ENCODE peak calls at places on chromosome 7, in eight cellular contexts. H, B, M, A, L, Y, S and F are unnamed samples.
A peak's percentile ranks its signal among the peaks of the same experiment; 100 is the strongest.

GRCh38 chr7:134827889-134828288 is 48.5 kb downstream of the CALD1 start:
- DNase-seq in H (peak; percentile 92), B (no peak), M (no peak), A (no peak), L (peak; percentile 72), Y (no peak), S (peak; percentile 81), F (peak; percentile 68)

GRCh38 chr7:17362439-17363095 is 64.1 kb downstream of the AHR start:
- DNase-seq in H (no peak), B (no peak), M (no peak), A (no peak), L (peak; percentile 69), Y (no peak), S (no peak), F (no peak)

GRCh38 chr7:40700653-40701475 is 566.1 kb downstream of the SUGCT start:
- DNase-seq in H (peak; percentile 69), B (peak; percentile 51), M (no peak), A (no peak), L (peak; percentile 71), Y (no peak), S (peak; percentile 53), F (peak; percentile 50)

GRCh38 chr7:80392229-80393169 is 119.4 kb downstream of the GNAT3 start:
- DNase-seq in H (peak; percentile 26), B (no peak), M (no peak), A (no peak), L (peak; percentile 56), Y (no peak), S (peak; percentile 58), F (no peak)

GRCh38 chr7:132904209-132904608 is 177.7 kb downstream of the CHCHD3 start:
- DNase-seq in H (peak; percentile 5), B (no peak), M (no peak), A (no peak), L (no peak), Y (no peak), S (peak; percentile 2), F (no peak)

GRCh38 chr7:31814187-31814586 is 127.2 kb downstream of the PPP1R17 start:
- DNase-seq in H (peak; percentile 9), B (peak; percentile 37), M (no peak), A (no peak), L (no peak), Y (no peak), S (peak; percentile 38), F (no peak)

GRCh38 chr7:29345590-29345989 is 151.0 kb downstream of the CHN2 start:
- DNase-seq in H (peak; percentile 13), B (peak; percentile 75), M (no peak), A (peak; percentile 31), L (peak; percentile 8), Y (peak; percentile 31), S (peak; percentile 39), F (no peak)

GRCh38 chr7:4207011-4207410 is 475.1 kb upstream of the FOXK1 start:
- DNase-seq in H (no peak), B (no peak), M (no peak), A (no peak), L (no peak), Y (no peak), S (no peak), F (no peak)

GRCh38 chr7:158261362-158262235 is 326.0 kb downstream of the PTPRN2 start:
- DNase-seq in H (no peak), B (no peak), M (no peak), A (no peak), L (no peak), Y (no peak), S (no peak), F (no peak)

GRCh38 chr7:158166386-158167340 is 421.0 kb downstream of the PTPRN2 start:
- DNase-seq in H (no peak), B (no peak), M (no peak), A (no peak), L (no peak), Y (no peak), S (no peak), F (no peak)

GRCh38 chr7:82166666-82167065 is 276.9 kb downstream of the CACNA2D1 start:
- DNase-seq in H (no peak), B (no peak), M (no peak), A (no peak), L (no peak), Y (no peak), S (no peak), F (no peak)

GRCh38 chr7:73717991-73718405 is 1.5 kb downstream of the STX1A start:
- DNase-seq in H (peak; percentile 93), B (no peak), M (no peak), A (no peak), L (peak; percentile 77), Y (no peak), S (peak; percentile 96), F (peak; percentile 81)

GRCh38 chr7:39720586-39720985 is 97.2 kb downstream of the RALA start:
- DNase-seq in H (peak; percentile 70), B (peak; percentile 73), M (no peak), A (no peak), L (peak; percentile 34), Y (peak; percentile 78), S (no peak), F (no peak)

GRCh38 chr7:130844811-130845580 is 111.0 kb upstream of the KLF14 start:
- DNase-seq in H (peak; percentile 78), B (no peak), M (no peak), A (no peak), L (peak; percentile 74), Y (no peak), S (peak; percentile 90), F (no peak)

GRCh38 chr7:134547738-134548054 is 1.2 kb upstream of the AKR1B15 start:
- DNase-seq in H (peak; percentile 73), B (no peak), M (peak; percentile 64), A (peak; percentile 62), L (peak; percentile 54), Y (peak; percentile 62), S (peak; percentile 86), F (no peak)

GRCh38 chr7:132723506-132724081 is 147.3 kb upstream of the PLXNA4 start:
- DNase-seq in H (peak; percentile 23), B (peak; percentile 31), M (no peak), A (no peak), L (peak; percentile 4), Y (no peak), S (no peak), F (no peak)

GRCh38 chr7:122298131-122298530 is 6.4 kb downstream of the FEZF1 start:
- DNase-seq in H (no peak), B (no peak), M (no peak), A (no peak), L (no peak), Y (no peak), S (no peak), F (no peak)

GRCh38 chr7:4103352-4104091 is 578.6 kb upstream of the FOXK1 start:
- DNase-seq in H (peak; percentile 73), B (peak; percentile 47), M (no peak), A (no peak), L (no peak), Y (no peak), S (no peak), F (no peak)

GRCh38 chr7:32890010-32890552 is 1.5 kb downstream of the KBTBD2 start:
- DNase-seq in H (peak; percentile 32), B (no peak), M (no peak), A (no peak), L (peak; percentile 51), Y (peak; percentile 28), S (peak; percentile 61), F (no peak)

GRCh38 chr7:19852192-19852591 is 78.8 kb upstream of the TMEM196 start:
- DNase-seq in H (no peak), B (no peak), M (no peak), A (no peak), L (no peak), Y (no peak), S (no peak), F (no peak)

GRCh38 chr7:140159487-140159886 is 17.3 kb downstream of the KDM7A start:
- DNase-seq in H (peak; percentile 56), B (no peak), M (no peak), A (no peak), L (peak; percentile 81), Y (no peak), S (peak; percentile 69), F (peak; percentile 38)

GRCh38 chr7:128455556-128456254 is at the start of gene HILPDA:
- DNase-seq in H (peak; percentile 96), B (peak; percentile 88), M (peak; percentile 94), A (peak; percentile 95), L (peak; percentile 97), Y (peak; percentile 88), S (peak; percentile 99), F (peak; percentile 97)

GRCh38 chr7:128454808-128455555 is 696 bp upstream of the HILPDA start:
- DNase-seq in H (no peak), B (peak; percentile 41), M (no peak), A (no peak), L (peak; percentile 74), Y (no peak), S (peak; percentile 73), F (no peak)

GRCh38 chr7:128450913-128451312 is 4.8 kb upstream of the HILPDA start:
- DNase-seq in H (no peak), B (no peak), M (no peak), A (no peak), L (no peak), Y (no peak), S (no peak), F (no peak)

GRCh38 chr7:128452552-128452951 is 3.1 kb upstream of the HILPDA start:
- DNase-seq in H (no peak), B (no peak), M (no peak), A (no peak), L (no peak), Y (no peak), S (no peak), F (no peak)

GRCh38 chr7:128453836-128454804 is 1.6 kb upstream of the HILPDA start:
- DNase-seq in H (peak; percentile 91), B (peak; percentile 91), M (peak; percentile 92), A (peak; percentile 90), L (peak; percentile 85), Y (no peak), S (peak; percentile 84), F (peak; percentile 93)
- H3K4me3 ChIP-seq in H (peak overlapping the region; percentile 14), B (peak overlapping the region; percentile 99), M (peak overlapping the region; percentile 66), A (peak overlapping the region; percentile 88), L (peak overlapping the region; percentile 98), Y (no peak overlapping the region), S (peak overlapping the region; percentile 82), F (peak overlapping the region; percentile 6)

GRCh38 chr7:157143788-157144187 is 5.1 kb downstream of the UBE3C start:
- DNase-seq in H (no peak), B (no peak), M (no peak), A (no peak), L (no peak), Y (no peak), S (no peak), F (no peak)
- H3K4me3 ChIP-seq in H (no peak overlapping the region), B (no peak overlapping the region), M (no peak overlapping the region), A (no peak overlapping the region), L (no peak overlapping the region), Y (no peak overlapping the region), S (no peak overlapping the region), F (no peak overlapping the region)

GRCh38 chr7:90686146-90686545 is 90.0 kb downstream of the CDK14 start:
- DNase-seq in H (no peak), B (no peak), M (no peak), A (no peak), L (no peak), Y (no peak), S (no peak), F (no peak)
- H3K4me3 ChIP-seq in H (no peak overlapping the region), B (no peak overlapping the region), M (no peak overlapping the region), A (no peak overlapping the region), L (no peak overlapping the region), Y (no peak overlapping the region), S (no peak overlapping the region), F (no peak overlapping the region)

DNA sequence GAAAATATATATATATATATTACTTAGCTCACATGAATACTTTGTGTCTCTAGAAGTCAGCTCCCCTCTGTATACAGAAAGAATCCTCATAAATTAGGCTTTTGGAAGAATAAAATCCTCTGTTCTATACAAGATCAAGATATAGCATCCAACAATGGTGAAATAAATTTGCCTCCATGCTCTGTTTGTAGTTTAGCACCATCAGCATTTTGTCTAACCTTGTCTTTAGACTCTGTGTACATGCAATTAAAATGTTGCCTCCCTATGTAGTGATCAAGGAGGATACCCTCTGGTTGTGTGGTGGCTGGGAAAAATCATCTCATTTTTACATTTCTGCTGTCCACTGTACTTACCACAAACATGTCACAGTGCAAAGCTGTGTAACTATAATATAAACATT is 189.7 kb downstream of the C7orf25 start:
- DNase-seq in H (no peak), B (no peak), M (no peak), A (no peak), L (no peak), Y (no peak), S (no peak), F (no peak)
- H3K4me3 ChIP-seq in H (no peak overlapping the region), B (no peak overlapping the region), M (no peak overlapping the region), A (no peak overlapping the region), L (no peak overlapping the region), Y (no peak overlapping the region), S (no peak overlapping the region), F (no peak overlapping the region)